ENCODE peak calls at places on chromosomes 7 and 10, in five cellular contexts. J is foreskin fibroblast, Q is GM23338, C is nephron progenitor cell, O is endothelial cell. X is an unnamed sample.

GRCh38 chr7:116315293-116315692 is 105.0 kb downstream of the TES start:
- DNase-seq in J (peak), O (no peak), Q (no peak), C (no peak), X (no peak)

GRCh38 chr7:50663396-50664102 is 98.3 kb upstream of the DDC start:
- DNase-seq in C (no peak), O (no peak), J (no peak), Q (no peak), X (no peak)

GRCh38 chr7:98772242-98772603 is 97.6 kb downstream of the TMEM130 start:
- DNase-seq in J (no peak), Q (peak), C (no peak), O (no peak), X (no peak)

GRCh38 chr7:106583706-106584690 is 77.0 kb downstream of the CCDC71L start:
- DNase-seq in O (no peak), Q (no peak), C (no peak), J (no peak), X (no peak)

GRCh38 chr10:122374859-122375721 is 582 bp downstream of the PLEKHA1 start:
- DNase-seq in O (peak), Q (peak), C (peak), J (peak), X (peak)

GRCh38 chr10:21242915-21243314 is 282.6 kb downstream of the SKIDA1 start:
- DNase-seq in J (no peak), C (no peak), O (no peak), Q (no peak), X (no peak)

GRCh38 chr10:1151071-1152033 is 95.2 kb downstream of the WDR37 start:
- DNase-seq in Q (no peak), C (no peak), O (no peak), J (no peak), X (no peak)

GRCh38 chr10:77715081-77715480 is 77.5 kb upstream of the KCNMA1 start:
- DNase-seq in C (no peak), J (no peak), O (peak), Q (peak), X (no peak)

GRCh38 chr7:137874390-137874789 is 27.6 kb upstream of the DGKI start:
- DNase-seq in J (peak), O (no peak), Q (no peak), C (no peak), X (no peak)

GRCh38 chr7:101645951-101646350 is 16.9 kb upstream of the MYL10 start:
- DNase-seq in J (no peak), C (no peak), Q (no peak), O (no peak), X (no peak)

GRCh38 chr7:123655614-123656013 is at the start of gene LMOD2:
- DNase-seq in Q (no peak), J (no peak), O (no peak), C (no peak), X (no peak)

GRCh38 chr7:39507866-39508551 is 58.2 kb upstream of the YAE1 start:
- DNase-seq in C (no peak), J (peak), O (no peak), Q (no peak), X (no peak)

GRCh38 chr10:28089467-28089866 is 90.6 kb upstream of the ODAD2 start:
- DNase-seq in J (peak), Q (no peak), O (no peak), C (no peak), X (no peak)

GRCh38 chr7:100882201-100882600 is 7.3 kb downstream of the SRRT start:
- DNase-seq in J (no peak), C (no peak), O (no peak), Q (no peak), X (no peak)

GRCh38 chr10:68901106-68901927 is at the start of gene DDX50:
- DNase-seq in C (peak), J (peak), Q (peak), O (peak), X (peak)

GRCh38 chr10:96587255-96588059 is 645 bp upstream of the TM9SF3 start:
- DNase-seq in Q (peak), J (peak), O (no peak), C (no peak), X (no peak)

GRCh38 chr7:15989194-15989593 is 302.7 kb upstream of the MEOX2 start:
- DNase-seq in Q (no peak), J (no peak), C (no peak), O (no peak), X (no peak)

GRCh38 chr7:2038876-2039728 is 193.6 kb downstream of the MAD1L1 start:
- DNase-seq in J (no peak), Q (no peak), O (no peak), C (no peak), X (no peak)

GRCh38 chr10:97861351-97861750 is 11.7 kb downstream of the GOLGA7B start:
- DNase-seq in Q (no peak), O (no peak), J (peak), C (no peak), X (no peak)

GRCh38 chr10:128462026-128462425 is 335.8 kb upstream of the MKI67 start:
- DNase-seq in Q (no peak), C (no peak), J (no peak), O (no peak), X (no peak)

GRCh38 chr7:54544356-54545240 is 2.4 kb downstream of the VSTM2A start:
- DNase-seq in J (no peak), C (peak), O (peak), Q (peak), X (peak)

DNA sequence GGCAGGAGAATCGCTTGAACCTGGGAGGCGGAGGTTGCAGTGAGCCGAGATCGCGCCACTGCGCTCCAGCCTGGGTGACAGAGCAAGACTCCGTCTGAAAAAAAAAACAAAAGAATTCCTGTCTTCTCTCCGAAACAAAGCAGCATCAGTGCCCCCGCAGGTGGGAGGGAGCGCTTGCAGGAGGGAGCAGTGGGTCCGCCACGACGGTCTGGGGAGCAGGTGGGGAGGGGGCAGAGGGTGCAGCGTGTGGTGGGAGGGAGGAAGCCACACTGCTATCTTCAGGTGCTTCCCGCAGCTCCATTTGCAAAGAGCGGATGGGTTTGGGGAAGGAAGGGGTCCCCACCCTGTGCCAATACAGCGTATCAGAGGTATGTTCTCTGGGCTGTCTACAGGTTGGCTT is 31.7 kb downstream of the LIMK1 start:
- DNase-seq in Q (peak), J (no peak), C (no peak), O (peak), X (no peak)
- TF ChIP-seq CTCF in Q (peak), J (no peak), C (no peak), O (no peak), X (no peak)

GRCh38 chr7:27663989-27664331 is 1.3 kb upstream of the HIBADH start:
- DNase-seq in O (no peak), C (no peak), J (no peak), Q (no peak), X (no peak)

GRCh38 chr7:27656724-27657123 is 6.0 kb downstream of the HIBADH start:
- DNase-seq in C (no peak), J (no peak), O (no peak), Q (no peak), X (no peak)

GRCh38 chr7:27661776-27662489 is 750 bp downstream of the HIBADH start:
- DNase-seq in O (no peak), Q (peak), C (no peak), J (no peak), X (no peak)

DNA sequence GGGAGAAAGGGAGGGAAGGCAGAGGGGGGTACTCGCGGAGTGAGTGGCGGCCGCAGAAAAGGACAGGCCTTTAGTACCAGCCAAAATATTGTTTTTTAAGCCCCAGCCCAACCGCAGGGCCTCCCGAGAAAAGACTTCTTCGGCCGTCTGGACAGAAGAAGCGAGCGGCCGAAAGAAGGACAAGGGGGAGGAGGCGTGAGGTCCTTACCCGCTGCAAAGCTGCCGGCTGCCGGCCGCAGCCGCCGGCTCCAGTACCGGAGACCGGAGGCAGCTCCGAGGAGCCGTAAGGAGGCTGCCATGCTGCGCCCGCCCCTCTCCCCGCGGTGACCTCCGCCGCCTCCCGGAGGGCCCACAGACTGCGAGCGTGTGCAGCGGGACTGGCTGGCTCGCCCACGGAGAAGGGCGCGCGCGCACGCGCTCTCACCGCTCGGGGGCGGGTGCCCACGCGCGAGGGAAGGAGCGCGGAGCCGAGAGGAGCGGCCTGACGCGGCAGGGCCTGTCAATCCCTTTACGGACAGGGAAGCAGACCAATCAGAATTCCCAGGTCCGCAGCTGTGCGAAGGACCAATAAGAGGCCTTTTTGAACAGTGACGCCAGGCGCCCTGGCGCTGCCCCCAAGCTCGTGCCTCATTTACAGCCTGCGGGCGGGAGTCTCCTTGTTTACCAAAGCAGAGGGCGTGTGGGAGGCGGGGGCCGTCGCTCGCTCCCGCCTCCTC is at the start of gene HIBADH:
- DNase-seq in J (peak), C (peak), O (peak), Q (peak), X (peak)
- TF ChIP-seq CTCF in J (no peak), C (no peak), O (no peak), Q (no peak), X (no peak)

DNA sequence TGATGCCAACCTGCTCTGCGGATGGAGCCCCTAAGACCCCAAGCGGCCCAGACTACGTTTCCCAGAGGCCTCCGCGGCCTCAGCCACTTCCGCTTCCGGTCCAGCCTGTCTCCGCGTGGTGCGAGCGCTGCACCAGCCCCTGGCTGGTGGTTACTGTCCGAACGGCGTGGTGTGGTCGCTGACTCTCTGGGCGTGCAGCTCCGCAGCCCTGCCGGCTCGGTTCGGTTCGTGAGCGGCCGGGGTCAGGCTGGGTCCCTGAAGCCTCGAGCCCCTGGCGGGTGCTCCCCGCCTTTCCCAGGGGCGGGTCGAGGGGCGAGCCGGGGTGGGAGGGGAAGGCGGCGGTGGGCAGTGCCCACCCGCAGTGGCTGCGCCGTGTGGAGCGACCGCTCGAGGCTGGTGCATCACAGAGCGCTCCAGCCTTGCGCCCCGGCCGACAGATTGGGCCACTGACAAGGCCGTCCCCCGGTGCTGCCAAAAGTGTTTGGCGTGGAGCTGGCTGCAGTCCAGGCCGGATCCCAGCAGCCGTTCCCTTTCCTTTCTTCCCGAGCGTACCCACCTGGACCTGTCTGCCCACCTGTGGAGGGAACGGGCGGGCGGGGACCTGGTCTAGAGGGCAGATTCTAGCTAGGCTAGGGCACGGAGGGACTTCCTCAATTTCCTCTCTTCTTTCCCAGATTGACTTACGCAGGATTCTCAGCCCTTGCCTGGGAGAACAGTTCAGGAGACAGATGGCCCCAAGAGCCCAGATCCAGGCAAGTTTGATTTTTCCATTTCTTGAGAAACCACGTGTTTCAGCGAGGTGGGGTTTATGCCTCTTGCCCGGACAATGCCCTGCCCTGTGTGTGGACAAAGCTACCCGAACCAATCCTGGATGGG is at the start of gene ZNF485:
- DNase-seq in O (peak), J (peak), Q (peak), C (peak), X (peak)
- TF ChIP-seq CTCF in O (no peak), J (no peak), Q (no peak), C (no peak), X (no peak)

DNA sequence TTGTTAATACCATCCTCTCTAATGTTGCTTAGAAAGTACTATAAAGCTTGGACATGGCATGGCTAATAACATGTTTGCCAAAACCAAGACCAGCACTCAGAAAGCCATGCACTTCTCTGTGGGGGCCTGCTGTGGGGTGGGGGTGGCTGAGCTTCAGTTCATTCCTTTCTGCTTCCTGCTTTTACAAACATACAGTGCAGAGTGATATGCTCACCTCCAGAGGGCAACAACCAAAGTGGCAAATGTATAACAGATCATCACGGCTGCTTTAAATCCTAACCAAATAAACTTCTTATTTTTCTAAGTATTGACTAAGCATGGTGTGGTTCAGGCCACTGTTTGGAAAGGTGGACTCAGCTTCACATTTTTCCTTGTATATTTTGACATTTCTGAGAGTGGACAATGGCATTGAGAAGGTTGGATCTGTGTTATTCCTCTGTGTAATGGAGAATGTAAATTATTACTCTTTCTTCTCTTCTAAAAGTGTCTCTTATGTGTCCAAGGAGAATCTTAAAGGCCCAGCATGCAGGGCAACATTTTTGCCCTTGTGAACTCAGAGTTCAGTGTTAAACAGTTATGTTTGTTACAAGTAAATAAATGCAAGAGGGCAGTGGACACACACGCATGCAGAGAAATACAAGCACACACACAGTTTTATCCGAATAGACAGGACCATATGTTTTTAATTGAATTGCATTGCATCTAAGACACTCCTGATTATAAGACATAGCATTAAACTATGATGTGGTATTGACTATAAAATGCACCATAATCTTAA is 186.1 kb downstream of the HERPUD2 start:
- DNase-seq in J (no peak), O (no peak), C (no peak), Q (no peak), X (no peak)
- TF ChIP-seq CTCF in J (no peak), O (no peak), C (no peak), Q (peak), X (no peak)

DNA sequence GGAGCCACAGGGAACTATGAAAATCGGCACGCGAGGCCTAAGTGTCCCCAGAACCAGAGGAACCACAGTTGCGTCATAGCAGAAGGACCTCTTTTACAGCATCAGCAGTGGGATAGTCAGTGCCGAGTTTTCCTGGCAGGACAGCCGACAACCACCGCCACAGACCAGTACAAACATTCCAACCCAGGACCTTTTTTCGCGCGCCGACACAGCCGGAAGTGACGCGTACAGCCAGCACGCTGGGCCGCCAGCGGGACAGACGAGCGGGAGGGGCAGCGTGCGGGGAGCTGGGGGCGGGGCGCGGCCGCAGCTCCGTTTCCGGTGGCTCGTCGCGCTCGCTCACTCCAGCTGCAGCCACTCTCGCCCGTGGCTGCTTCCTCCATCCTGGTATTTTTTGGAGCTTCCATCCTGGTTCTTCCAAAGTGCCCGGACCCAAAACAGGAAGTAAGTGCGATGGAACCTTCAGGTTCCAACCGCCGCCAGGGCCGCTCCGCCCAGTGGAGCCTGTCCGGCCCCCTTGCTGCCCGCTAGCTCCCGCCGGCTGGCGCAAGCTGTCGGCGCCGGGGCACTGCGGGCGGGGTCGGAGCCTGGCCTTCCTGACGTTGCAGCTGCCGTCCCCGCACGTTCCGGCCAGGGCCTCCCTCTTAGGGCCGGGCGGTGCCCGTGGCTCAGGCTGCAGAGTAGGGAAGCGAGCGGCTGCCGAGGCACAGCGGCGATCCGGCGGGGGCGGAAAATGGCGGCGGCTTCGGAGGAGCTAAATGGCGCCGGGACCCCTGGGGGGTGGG is at the start of gene DMTF1:
- DNase-seq in O (peak), Q (peak), J (peak), C (peak), X (peak)
- TF ChIP-seq CTCF in O (no peak), Q (no peak), J (no peak), C (no peak), X (no peak)

GRCh38 chr10:34022195-34022594 is 687.7 kb upstream of the NRP1 start:
- DNase-seq in Q (no peak), J (no peak), C (no peak), O (no peak), X (no peak)

GRCh38 chr10:34028936-34029335 is 694.5 kb upstream of the NRP1 start:
- DNase-seq in J (no peak), O (no peak), C (no peak), Q (no peak), X (no peak)

GRCh38 chr10:34029455-34029854 is 695.0 kb upstream of the NRP1 start:
- DNase-seq in C (no peak), Q (no peak), J (no peak), O (no peak), X (no peak)

GRCh38 chr10:34024708-34025425 is 690.4 kb upstream of the NRP1 start:
- DNase-seq in O (peak), Q (peak), C (no peak), J (peak), X (no peak)
- TF ChIP-seq CTCF in O (no peak), Q (peak), C (no peak), J (no peak), X (no peak)

DNA sequence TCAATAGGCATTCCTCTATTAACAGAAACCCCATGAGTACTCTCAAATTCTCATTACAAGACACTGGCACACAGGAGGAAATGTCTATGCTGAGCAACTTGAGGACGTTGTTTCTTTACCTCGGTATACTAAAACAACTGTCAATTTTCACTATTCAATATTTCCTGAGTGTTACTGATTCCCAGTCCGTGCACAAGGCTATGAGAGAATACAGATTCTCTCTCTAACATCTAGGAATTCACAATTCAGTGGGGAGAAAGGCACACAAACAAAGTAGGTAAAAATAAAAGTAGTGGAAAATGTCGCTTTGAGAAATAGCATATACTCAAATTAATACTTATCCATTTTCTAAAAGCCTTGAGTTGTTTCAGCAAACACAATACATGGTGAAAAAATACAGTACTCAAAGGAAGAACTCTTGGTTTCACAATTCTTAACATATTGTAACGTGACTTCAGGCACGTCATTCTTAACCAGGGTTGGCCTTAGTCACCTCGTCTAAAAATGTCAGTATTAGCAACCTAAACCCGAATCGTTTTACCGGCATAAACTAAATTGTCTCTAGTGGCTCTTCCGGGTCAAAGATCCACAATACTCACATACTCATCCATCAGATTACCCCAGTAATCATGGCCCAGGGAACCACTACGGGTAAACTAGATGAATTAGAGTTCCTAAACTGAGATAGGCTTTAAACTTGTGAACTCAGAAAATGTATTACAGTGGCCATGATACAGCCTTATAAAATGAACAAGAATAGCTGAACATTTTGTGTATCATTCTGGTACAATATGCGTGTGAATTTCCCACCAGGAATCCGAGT is 1.5 kb downstream of the IPMK start:
- DNase-seq in J (peak), Q (no peak), C (no peak), O (no peak), X (no peak)
- TF ChIP-seq CTCF in J (no peak), Q (no peak), C (no peak), O (no peak), X (no peak)

DNA sequence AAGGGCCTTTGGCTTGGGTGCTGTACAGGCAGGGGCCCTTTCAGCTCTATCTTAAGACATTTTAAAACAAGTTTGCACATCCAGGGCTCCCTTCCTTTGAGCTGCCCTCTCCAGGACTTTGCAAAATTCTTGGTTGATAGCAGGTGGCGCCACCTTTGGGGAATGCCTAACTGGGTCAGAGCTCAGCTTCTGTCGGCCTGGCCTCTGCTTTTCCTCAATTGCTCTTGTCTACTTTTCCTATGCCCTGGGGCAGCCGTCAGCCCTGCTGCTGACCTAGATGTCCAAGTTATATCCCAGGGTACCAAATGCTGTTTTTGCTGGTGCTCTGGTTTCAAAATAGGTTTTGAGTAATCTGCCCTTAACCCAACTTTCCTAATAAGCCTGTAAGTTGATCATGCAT is 65.8 kb downstream of the APBB1IP start:
- DNase-seq in O (peak), J (no peak), C (no peak), Q (peak), X (no peak)
- TF ChIP-seq CTCF in O (no peak), J (peak), C (no peak), Q (peak), X (no peak)